ENCODE peak calls at places on chromosome 7, in four cellular contexts. K, E, J and O are unnamed samples.

GRCh38 chr7:141700291-141700847 is 1.6 kb downstream of the DENND11 start:
- DNase-seq in K (no peak), E (no peak), J (peak; percentile 36), O (peak; percentile 9)

GRCh38 chr7:92645531-92646061 is 55.4 kb upstream of the FAM133B start:
- DNase-seq in K (no peak), E (no peak), J (peak; percentile 48), O (no peak)

GRCh38 chr7:116630932-116631449 is 41.0 kb upstream of the MET start:
- DNase-seq in K (peak; percentile 60), E (peak; percentile 27), J (peak; percentile 98), O (peak; percentile 88)

GRCh38 chr7:105905209-105905910 is 29.0 kb upstream of the ATXN7L1 start:
- DNase-seq in K (no peak), E (no peak), J (no peak), O (no peak)

GRCh38 chr7:82562716-82563404 is 119.3 kb upstream of the CACNA2D1 start:
- DNase-seq in K (peak; percentile 13), E (no peak), J (peak; percentile 64), O (peak; percentile 80)

GRCh38 chr7:35729966-35730345 is 35.0 kb upstream of the HERPUD2 start:
- DNase-seq in K (no peak), E (no peak), J (no peak), O (no peak)

GRCh38 chr7:19665399-19666008 is 43.3 kb downstream of the POLR1F start:
- DNase-seq in K (peak; percentile 18), E (no peak), J (peak; percentile 36), O (peak; percentile 12)

GRCh38 chr7:156829669-156830336 is 63.2 kb downstream of the LMBR1 start:
- DNase-seq in K (no peak), E (no peak), J (no peak), O (no peak)

GRCh38 chr7:45663167-45663921 is 89.2 kb downstream of the ADCY1 start:
- DNase-seq in K (no peak), E (no peak), J (no peak), O (no peak)

GRCh38 chr7:104230606-104231005 is 22.8 kb upstream of the ORC5 start:
- DNase-seq in K (no peak), E (no peak), J (no peak), O (no peak)

GRCh38 chr7:104650991-104651680 is 322.7 kb downstream of the LHFPL3 start:
- DNase-seq in K (no peak), E (no peak), J (no peak), O (no peak)